ENCODE peak calls at places on chromosomes 3 and 15, in four cellular contexts. B, Z, L and G are unnamed samples.

GRCh38 chr3:47581835-47582234 is 3.2 kb upstream of the CSPG5 start:
- DNase-seq in B (no peak), L (no peak), Z (no peak), G (no peak)

GRCh38 chr15:52673312-52673711 is 5.9 kb downstream of the ATOSA start:
- DNase-seq in Z (no peak), L (no peak), B (no peak), G (no peak)

GRCh38 chr15:61839541-61839940 is 220.7 kb downstream of the VPS13C start:
- DNase-seq in B (no peak), Z (peak; percentile 4), L (no peak), G (no peak)

GRCh38 chr3:30649572-30650310 is 43.3 kb downstream of the TGFBR2 start:
- DNase-seq in L (no peak), B (peak; percentile 59), Z (no peak), G (peak; percentile 33)

GRCh38 chr15:73724211-73724610 is 28.9 kb downstream of the INSYN1 start:
- DNase-seq in B (no peak), Z (no peak), L (no peak), G (no peak)

GRCh38 chr3:48430359-48431101 is 644 bp upstream of the PLXNB1 start:
- DNase-seq in Z (peak; percentile 16), B (no peak), L (no peak), G (no peak)

GRCh38 chr3:47079432-47079831 is 84.5 kb downstream of the SETD2 start:
- DNase-seq in L (no peak), Z (no peak), B (no peak), G (peak; percentile 71)

GRCh38 chr3:17442332-17443049 is 299.9 kb downstream of the TBC1D5 start:
- DNase-seq in L (no peak), B (no peak), Z (no peak), G (no peak)

GRCh38 chr15:92580021-92580420 is 75.6 kb downstream of the FAM174B start:
- DNase-seq in L (peak; percentile 24), B (no peak), Z (no peak), G (no peak)

GRCh38 chr3:37243811-37244748 is 69.7 kb upstream of the LRRFIP2 start:
- DNase-seq in Z (peak; percentile 40), L (peak; percentile 92), B (peak; percentile 36), G (peak; percentile 99)

GRCh38 chr15:78455749-78456148 is 17.7 kb downstream of the IREB2 start:
- DNase-seq in L (no peak), B (no peak), Z (no peak), G (peak; percentile 7)

GRCh38 chr15:75043509-75044257 is 20.3 kb downstream of the PPCDC start:
- DNase-seq in Z (peak; percentile 100), L (peak; percentile 98), B (peak; percentile 24), G (peak; percentile 56)

GRCh38 chr15:101652783-101653430 is 726 bp upstream of the TM2D3 start:
- DNase-seq in Z (no peak), B (no peak), L (no peak), G (no peak)

GRCh38 chr3:158458464-158458863 is 112.5 kb upstream of the MLF1 start:
- DNase-seq in Z (no peak), L (no peak), B (no peak), G (peak; percentile 37)

GRCh38 chr3:184354121-184354728 is 7.2 kb downstream of the CLCN2 start:
- DNase-seq in L (no peak), Z (no peak), B (peak; percentile 64), G (peak; percentile 29)

GRCh38 chr3:97138914-97139541 is 324.6 kb downstream of the EPHA6 start:
- DNase-seq in L (no peak), B (no peak), Z (no peak), G (no peak)

GRCh38 chr3:133209871-133210550 is 171.8 kb downstream of the TMEM108 start:
- DNase-seq in L (no peak), Z (peak; percentile 1), B (no peak), G (no peak)

GRCh38 chr3:4689021-4689420 is 195.9 kb downstream of the ITPR1 start:
- DNase-seq in B (no peak), L (no peak), Z (no peak), G (peak; percentile 60)

GRCh38 chr15:75891895-75892294 is 11.8 kb upstream of the FBXO22 start:
- DNase-seq in Z (peak; percentile 81), L (no peak), B (no peak), G (no peak)

GRCh38 chr3:81465510-81465909 is 295.9 kb downstream of the GBE1 start:
- DNase-seq in B (no peak), L (no peak), Z (peak; percentile 31), G (no peak)

GRCh38 chr3:149417174-149417573 is 39.7 kb upstream of the TM4SF1 start:
- DNase-seq in B (no peak), Z (no peak), L (no peak), G (no peak)

GRCh38 chr3:277873-278272 is 81.3 kb downstream of the CHL1 start:
- DNase-seq in Z (no peak), L (no peak), B (peak; percentile 34), G (no peak)

GRCh38 chr15:90680371-90680935 is 36.7 kb upstream of the BLM start:
- DNase-seq in Z (peak; percentile 72), B (no peak), L (no peak), G (peak; percentile 16)

GRCh38 chr3:64764386-64764929 is 76.7 kb upstream of the ADAMTS9 start:
- DNase-seq in L (no peak), B (no peak), Z (no peak), G (no peak)

GRCh38 chr15:39843561-39843960 is 60.9 kb upstream of the FSIP1 start:
- DNase-seq in B (no peak), Z (no peak), L (no peak), G (no peak)

GRCh38 chr15:93770788-93771187 is 460.6 kb upstream of the MCTP2 start:
- DNase-seq in Z (no peak), L (no peak), B (no peak), G (no peak)

GRCh38 chr3:195820186-195820585 is 8.5 kb upstream of the MUC4 start:
- DNase-seq in Z (no peak), B (no peak), L (no peak), G (no peak)

GRCh38 chr3:115792206-115792955 is 169.1 kb downstream of the GAP43 start:
- DNase-seq in Z (no peak), L (no peak), B (no peak), G (no peak)

GRCh38 chr3:145422541-145422940 is 738.4 kb downstream of the PLOD2 start:
- DNase-seq in Z (no peak), L (no peak), B (no peak), G (no peak)

GRCh38 chr3:127667119-127667681 is 5.6 kb upstream of the ABTB1 start:
- DNase-seq in L (peak; percentile 63), Z (no peak), B (no peak), G (no peak)

GRCh38 chr15:37981781-37982180 is 47.3 kb downstream of the TMCO5A start:
- DNase-seq in Z (no peak), L (no peak), B (no peak), G (peak; percentile 6)

GRCh38 chr3:82137050-82137449 is 375.6 kb upstream of the GBE1 start:
- DNase-seq in Z (no peak), L (no peak), B (no peak), G (no peak)